ENCODE peak calls at places on chromosomes 6 and 20, in five cellular contexts. B, N, O, Q and R are unnamed samples.

GRCh38 chr6:151620179-151620578 is 126.4 kb downstream of the CCDC170 start:
- DNase-seq in N (no peak), B (no peak), O (no peak), Q (no peak), R (no peak)

GRCh38 chr20:36975085-36975829 is 23.7 kb upstream of the SAMHD1 start:
- DNase-seq in N (no peak), B (no peak), Q (no peak), O (no peak), R (no peak)

GRCh38 chr20:35478804-35479472 is 23.5 kb downstream of the CEP250 start:
- DNase-seq in N (peak; percentile 24), Q (peak; percentile 13), B (no peak), O (no peak), R (no peak)

GRCh38 chr20:3998998-3999397 is 16.4 kb downstream of the RNF24 start:
- DNase-seq in B (no peak), Q (no peak), O (no peak), N (no peak), R (no peak)

GRCh38 chr20:25860531-25861150 is 164.0 kb upstream of the ZNF337 start:
- DNase-seq in B (no peak), O (no peak), Q (no peak), N (no peak), R (no peak)

GRCh38 chr20:53763707-53764415 is 170.2 kb upstream of the ZNF217 start:
- DNase-seq in N (peak; percentile 68), O (no peak), B (no peak), Q (peak; percentile 64), R (no peak)

GRCh38 chr6:157072128-157072527 is 251.2 kb downstream of the TMEM242 start:
- DNase-seq in Q (no peak), N (peak; percentile 52), B (no peak), O (no peak), R (no peak)

GRCh38 chr6:1798303-1798964 is 188.7 kb downstream of the FOXC1 start:
- DNase-seq in Q (peak; percentile 40), N (no peak), B (no peak), O (no peak), R (no peak)

GRCh38 chr20:40778894-40779496 is 90.0 kb upstream of the MAFB start:
- DNase-seq in N (no peak), Q (no peak), O (no peak), B (no peak), R (no peak)

GRCh38 chr6:129744201-129744879 is 34.4 kb upstream of the ARHGAP18 start:
- DNase-seq in Q (peak; percentile 82), O (no peak), N (peak; percentile 72), B (peak; percentile 78), R (no peak)

GRCh38 chr6:70413829-70414494 is 654 bp downstream of the FAM135A start:
- DNase-seq in O (no peak), B (no peak), Q (peak; percentile 16), N (peak; percentile 47), R (no peak)

GRCh38 chr6:148736779-148737412 is 9.9 kb upstream of the UST start:
- DNase-seq in O (no peak), Q (no peak), B (no peak), N (no peak), R (no peak)

GRCh38 chr20:20037960-20038359 is 14.3 kb downstream of the CRNKL1 start:
- DNase-seq in N (peak; percentile 18), Q (peak; percentile 51), O (no peak), B (no peak), R (no peak)

GRCh38 chr6:907928-908327 is 215.0 kb upstream of the EXOC2 start:
- DNase-seq in B (no peak), N (no peak), Q (no peak), O (no peak), R (no peak)

GRCh38 chr20:16672299-16672698 is 57.5 kb upstream of the SNRPB2 start:
- DNase-seq in B (no peak), N (no peak), Q (no peak), O (no peak), R (no peak)

GRCh38 chr6:165821754-165822153 is 158.7 kb upstream of the PDE10A start:
- DNase-seq in N (no peak), B (peak; percentile 10), O (no peak), Q (no peak), R (no peak)

GRCh38 chr6:37285861-37286311 is 27.9 kb upstream of the TMEM217 start:
- DNase-seq in O (no peak), Q (no peak), N (no peak), B (no peak), R (no peak)

GRCh38 chr6:1498491-1499113 is 109.2 kb downstream of the FOXF2 start:
- DNase-seq in N (peak; percentile 7), B (no peak), O (peak; percentile 64), Q (no peak), R (no peak)

GRCh38 chr20:45012682-45013302 is 46.5 kb downstream of the STK4 start:
- DNase-seq in O (no peak), B (no peak), N (no peak), Q (peak; percentile 74), R (no peak)

GRCh38 chr6:75503291-75503690 is 9.7 kb upstream of the FILIP1 start:
- DNase-seq in O (no peak), B (no peak), N (no peak), Q (no peak), R (no peak)

GRCh38 chr6:52046456-52046855 is 41.0 kb downstream of the PKHD1 start:
- DNase-seq in N (no peak), B (no peak), O (no peak), Q (no peak), R (no peak)

GRCh38 chr20:46894579-46894958 is at the start of gene EYA2:
- DNase-seq in Q (peak; percentile 6), B (no peak), N (no peak), O (no peak), R (no peak)

GRCh38 chr6:22929228-22929627 is 359.9 kb downstream of the HDGFL1 start:
- DNase-seq in O (no peak), B (no peak), Q (peak; percentile 41), N (no peak), R (no peak)

GRCh38 chr6:88008821-88009220 is 38.8 kb upstream of the SPACA1 start:
- DNase-seq in N (peak; percentile 32), O (no peak), Q (no peak), B (no peak), R (no peak)

GRCh38 chr20:32737371-32738223 is 5.7 kb downstream of the COMMD7 start:
- DNase-seq in N (no peak), B (no peak), O (no peak), Q (peak; percentile 71), R (no peak)

GRCh38 chr6:120122401-120122800 is 772.8 kb upstream of the MAN1A1 start:
- DNase-seq in N (no peak), B (no peak), O (no peak), Q (no peak), R (no peak)

GRCh38 chr6:137163732-137164318 is 9.6 kb downstream of the IL22RA2 start:
- DNase-seq in O (no peak), B (no peak), Q (no peak), N (no peak), R (no peak)

GRCh38 chr6:163883946-163884345 is 469.4 kb downstream of the QKI start:
- DNase-seq in N (peak; percentile 55), O (no peak), Q (peak; percentile 51), B (no peak), R (no peak)

GRCh38 chr20:33649201-33649631 is 12.9 kb upstream of the C20orf144 start:
- DNase-seq in Q (no peak), O (peak; percentile 84), N (no peak), B (no peak), R (no peak)

DNA sequence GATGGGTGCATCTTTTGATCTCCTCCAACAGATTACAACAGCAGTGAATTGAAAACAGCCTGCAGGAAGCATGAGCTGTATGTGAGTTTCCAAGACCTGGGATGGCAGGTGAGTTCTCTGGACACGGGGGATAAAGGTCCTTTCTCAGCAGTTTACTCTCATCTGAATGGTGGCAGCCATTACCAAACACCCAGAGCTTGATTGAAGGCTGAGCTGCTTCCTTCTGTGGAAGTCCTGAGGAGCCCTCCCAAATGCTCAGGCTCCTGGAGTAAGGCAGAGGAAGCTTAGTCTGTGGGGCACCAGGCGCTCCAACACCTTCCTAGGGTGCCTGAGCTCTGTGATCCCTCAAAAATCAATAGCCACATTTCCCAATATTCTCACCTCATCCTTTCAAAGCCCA is 31.5 kb downstream of the TXNDC5 start:
- DNase-seq in O (no peak), N (no peak), B (no peak), Q (no peak), R (no peak)
- H3K4me1 ChIP-seq in O (no peaks in the 10 kb centered on the region), N (no peaks in the 10 kb centered on the region), B (no peaks in the 10 kb centered on the region), Q (no peaks in the 10 kb centered on the region), R (no peaks in the 10 kb centered on the region)

DNA sequence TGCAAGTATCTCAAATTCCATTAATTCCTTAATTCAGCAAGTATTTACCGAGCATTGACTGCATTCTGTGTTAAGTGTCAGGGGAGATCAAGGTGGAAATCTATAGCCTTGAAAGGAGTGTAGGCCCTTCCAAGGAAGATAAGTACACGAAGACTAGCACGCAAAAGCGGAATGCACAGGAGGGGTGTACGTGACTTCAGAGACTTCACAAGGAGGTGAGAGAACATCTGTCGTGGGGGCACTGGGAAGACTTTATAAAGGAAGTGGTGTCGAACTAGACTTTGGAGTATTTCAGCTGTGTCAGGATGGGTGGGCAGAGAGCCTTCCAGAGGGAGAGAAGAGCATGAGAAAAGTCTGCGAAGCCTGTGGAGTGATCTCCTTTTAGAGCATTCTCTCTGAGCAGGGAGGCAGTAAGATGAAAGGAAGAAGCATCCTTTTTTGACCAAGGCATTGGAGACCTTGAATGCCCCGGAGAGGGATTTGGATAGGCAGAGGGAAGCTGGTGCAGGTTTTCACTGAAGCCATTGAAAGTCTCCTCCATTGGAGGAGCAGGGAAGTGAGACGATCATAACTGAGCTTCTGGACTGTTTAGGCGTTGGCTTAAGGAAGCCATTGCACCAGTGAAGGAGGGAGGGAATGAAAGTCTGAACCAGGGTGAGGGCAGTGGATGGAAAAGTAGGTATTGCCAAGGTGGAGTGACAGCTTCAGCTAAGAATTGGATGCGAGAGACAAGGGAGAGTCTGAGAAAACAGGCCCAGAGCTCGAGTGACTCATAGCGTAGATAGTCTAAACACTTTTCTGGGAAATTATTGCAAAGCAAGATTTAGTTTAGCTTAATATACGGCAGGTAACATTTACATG is 4.3 kb downstream of the DSP start:
- DNase-seq in O (no peak), Q (no peak), B (no peak), N (no peak), R (no peak)
- H3K27ac ChIP-seq in O (no peak overlapping the region), Q (peak overlapping the region; percentile 59), B (no peak overlapping the region), N (no peak overlapping the region), R (no peak overlapping the region)

DNA sequence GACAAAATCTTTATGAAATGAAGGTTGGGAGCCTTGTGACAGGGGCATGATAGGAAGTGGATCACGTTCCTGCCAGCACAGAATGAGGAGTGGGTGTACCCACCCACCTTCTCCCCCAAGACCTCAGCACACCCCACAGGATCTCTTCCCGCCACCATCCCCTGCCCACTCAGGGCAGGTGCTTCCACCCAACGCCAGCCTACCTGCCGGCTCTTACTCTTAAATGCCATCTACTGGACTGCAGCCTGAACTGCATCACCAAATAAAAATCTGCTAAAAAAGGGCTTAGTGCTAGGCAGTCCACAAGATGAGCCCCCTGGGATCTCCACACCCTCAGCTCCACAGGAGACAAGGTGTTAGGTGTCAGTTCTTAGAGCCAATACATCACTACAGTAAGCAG is 20.6 kb downstream of the DTNBP1 start:
- DNase-seq in B (no peak), N (no peak), Q (peak; percentile 9), O (no peak), R (no peak)
- TF ChIP-seq CTCF in B (peak; percentile 51), N (peak; percentile 43), Q (peak; percentile 39), O (no peak), R (no peak)

GRCh38 chr20:2875690-2876203 is 2.5 kb downstream of the PTPRA start:
- DNase-seq in B (no peak), Q (no peak), O (no peak), N (no peak), R (no peak)
- H3K4me1 ChIP-seq in B (peaks cover 34% of the 10 kb centered on the region), Q (peaks cover 16% of the 10 kb centered on the region), O (peaks cover 5% of the 10 kb centered on the region), N (peaks cover 25% of the 10 kb centered on the region), R (peaks cover 27% of the 10 kb centered on the region)

GRCh38 chr6:142886431-142887170 is 58.4 kb downstream of the HIVEP2 start:
- DNase-seq in Q (peak; percentile 59), N (peak; percentile 24), B (no peak), O (no peak), R (no peak)
- H3K27ac ChIP-seq in Q (peak overlapping the region; percentile 98), N (no peak overlapping the region), B (no peak overlapping the region), O (no peak overlapping the region), R (no peak overlapping the region)